ENCODE peak calls at places on chromosomes 4 and X, in eight cellular contexts. T is GM12878, K is endothelial cell of umbilical vein, W is SK-N-SH, M is HepG2, A is K562, F is H1, E is HCT116. V is an unnamed sample.
A peak's percentile ranks its signal among the peaks of the same experiment; 100 is the strongest.

GRCh38 chr4:139958738-139959096 is 195.3 kb downstream of the MAML3 start:
- DNase-seq in A (no peak), W (no peak), F (no peak), K (peak; percentile 75), T (no peak), E (no peak), M (no peak), V (no peak)

GRCh38 chrX:55839480-55839879 is 121.9 kb downstream of the RRAGB start:
- DNase-seq in K (no peak), E (no peak), F (peak; percentile 9), A (no peak), W (no peak), T (no peak), M (no peak), V (no peak)

GRCh38 chr4:119300388-119301131 is 21.4 kb downstream of the FABP2 start:
- DNase-seq in W (peak; percentile 87), K (peak; percentile 89), A (peak; percentile 94), T (peak; percentile 80), E (peak; percentile 91), F (peak; percentile 79), M (peak; percentile 96), V (no peak)

GRCh38 chrX:74458738-74459137 is 37.4 kb downstream of the SLC16A2 start:
- DNase-seq in A (no peak), F (no peak), M (no peak), W (no peak), T (no peak), E (no peak), K (peak; percentile 1), V (peak; percentile 5)

GRCh38 chr4:114476310-114476709 is 122.3 kb upstream of the UGT8 start:
- DNase-seq in A (no peak), K (no peak), T (no peak), W (no peak), M (no peak), F (no peak), E (no peak), V (no peak)

GRCh38 chrX:78119521-78120227 is 15.6 kb downstream of the PGK1 start:
- DNase-seq in F (no peak), T (no peak), M (no peak), K (peak; percentile 1), A (no peak), E (no peak), W (no peak), V (no peak)

GRCh38 chr4:40255722-40256281 is 59.0 kb downstream of the RHOH start:
- DNase-seq in E (peak; percentile 97), T (no peak), A (peak; percentile 23), M (peak; percentile 71), F (no peak), K (peak; percentile 96), W (no peak), V (no peak)

GRCh38 chrX:44058339-44058738 is 85.1 kb upstream of the NDP start:
- DNase-seq in K (no peak), A (no peak), E (no peak), M (no peak), T (no peak), W (no peak), F (no peak), V (no peak)

GRCh38 chr4:116733368-116733767 is 352.0 kb downstream of the TRAM1L1 start:
- DNase-seq in T (no peak), A (peak; percentile 77), E (no peak), W (no peak), F (no peak), M (no peak), K (no peak), V (no peak)

GRCh38 chr4:177302371-177303100 is 7.1 kb upstream of the NEIL3 start:
- DNase-seq in K (no peak), E (no peak), M (no peak), T (no peak), W (no peak), F (no peak), A (no peak), V (no peak)

GRCh38 chrX:20267924-20268701 is 1.4 kb upstream of the RPS6KA3 start:
- DNase-seq in A (no peak), F (no peak), E (no peak), K (peak; percentile 28), M (no peak), W (peak; percentile 56), T (no peak), V (no peak)

GRCh38 chr4:109027016-109027500 is 264.2 kb upstream of the ETNPPL start:
- DNase-seq in W (no peak), E (no peak), A (peak; percentile 82), K (peak; percentile 76), F (no peak), M (no peak), T (no peak), V (no peak)

GRCh38 chrX:85815203-85815751 is 232.1 kb downstream of the CHM start:
- DNase-seq in F (no peak), K (no peak), W (no peak), E (no peak), A (no peak), T (no peak), M (no peak), V (no peak)

GRCh38 chr4:5930456-5930855 is 37.6 kb upstream of the CRMP1 start:
- DNase-seq in M (no peak), T (no peak), W (no peak), E (no peak), K (no peak), F (no peak), A (no peak), V (no peak)

GRCh38 chrX:57155171-57155570 is 18.0 kb upstream of the SPIN2A start:
- DNase-seq in M (no peak), F (no peak), W (no peak), A (peak; percentile 10), E (no peak), K (no peak), T (no peak), V (no peak)

GRCh38 chr4:83231620-83232056 is 53.0 kb downstream of the COQ2 start:
- DNase-seq in A (no peak), W (no peak), F (no peak), E (no peak), M (peak; percentile 60), T (peak; percentile 88), K (no peak), V (no peak)

GRCh38 chrX:44036336-44036735 is 63.1 kb upstream of the NDP start:
- DNase-seq in E (no peak), A (no peak), K (peak; percentile 59), M (no peak), W (no peak), T (no peak), F (no peak), V (no peak)

GRCh38 chrX:108834036-108834435 is 97.7 kb upstream of the IRS4 start:
- DNase-seq in A (no peak), T (no peak), E (no peak), M (no peak), W (no peak), F (no peak), K (no peak), V (no peak)

GRCh38 chrX:137563681-137564651 is 2.0 kb upstream of the ZIC3 start:
- DNase-seq in E (no peak), F (no peak), W (no peak), T (no peak), M (no peak), K (no peak), A (no peak), V (no peak)
- H3K4me3 ChIP-seq in E (no peak overlapping the region), F (peak overlapping the region; percentile 93), W (no peak overlapping the region), T (no peak overlapping the region), M (no peak overlapping the region), K (no peak overlapping the region), A (no peak overlapping the region), V (no peak overlapping the region)

GRCh38 chr4:151202381-151202780 is 74.6 kb upstream of the PRSS48 start:
- DNase-seq in E (no peak), F (no peak), M (no peak), A (no peak), W (no peak), K (no peak), T (no peak), V (no peak)
- H3K9ac ChIP-seq in E (no peak overlapping the region), F (no peak overlapping the region), M (no peak overlapping the region), A (no peak overlapping the region), W (no peak overlapping the region), K (no peak overlapping the region), T (no peak overlapping the region), V (no peak overlapping the region)

GRCh38 chrX:73214366-73215094 is at the start of gene NAP1L2:
- DNase-seq in A (no peak), M (no peak), K (peak; percentile 17), F (peak; percentile 5), T (no peak), W (no peak), E (no peak), V (no peak)
- TF ChIP-seq POLR2AphosphoS5 in A (no peak), M (no peak), K (no peak), F (no peak), T (peak; percentile 29), W (no peak), E (no peak), V (no peak)

DNA sequence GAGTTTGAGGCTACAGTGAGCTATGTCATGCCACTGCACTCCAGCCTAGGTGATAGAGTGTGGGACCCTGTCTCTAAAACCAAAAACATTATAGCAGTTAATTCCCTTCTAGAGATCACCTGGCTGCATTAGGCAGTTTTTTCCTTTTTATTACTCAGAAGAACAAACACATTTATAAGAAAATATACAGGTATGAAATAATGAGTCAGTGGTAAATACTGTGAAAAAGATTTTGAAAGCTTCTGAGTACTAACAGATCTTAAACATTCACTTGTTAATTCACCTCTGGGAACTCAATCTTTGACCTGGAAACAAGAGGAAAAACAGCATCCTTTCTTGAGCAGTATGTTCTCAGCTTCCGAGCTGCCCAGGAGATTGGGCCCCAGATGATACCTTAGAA is 64.1 kb downstream of the UCHL1 start:
- DNase-seq in T (no peak), K (no peak), F (no peak), W (no peak), A (no peak), E (no peak), M (no peak), V (no peak)
- H3K4me3 ChIP-seq in T (no peak overlapping the region), K (no peak overlapping the region), F (no peak overlapping the region), W (no peak overlapping the region), A (no peak overlapping the region), E (no peak overlapping the region), M (no peak overlapping the region), V (no peak overlapping the region)

DNA sequence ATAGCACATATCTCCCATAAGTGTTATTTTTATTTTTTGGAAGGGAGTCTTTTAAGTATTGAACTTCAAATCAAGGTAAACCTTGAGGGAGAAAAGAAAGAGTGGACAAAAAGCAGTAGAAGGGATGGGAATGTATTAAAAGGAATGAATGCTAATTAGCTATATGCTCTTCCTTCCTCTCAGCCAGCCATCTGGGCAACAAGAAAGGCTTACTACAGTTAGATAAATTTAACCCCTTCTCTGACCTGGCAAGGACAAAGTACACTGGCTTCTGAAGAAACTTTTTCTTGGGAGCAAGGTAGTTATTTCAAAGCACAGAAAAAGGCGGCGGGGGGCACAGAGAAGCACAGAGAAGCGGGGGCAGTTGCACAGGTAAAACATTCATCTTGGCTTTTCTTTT is 54.6 kb downstream of the GAB1 start:
- DNase-seq in M (no peak), A (no peak), K (no peak), E (no peak), T (no peak), W (no peak), F (no peak), V (no peak)
- H3K9ac ChIP-seq in M (no peak overlapping the region), A (no peak overlapping the region), K (no peak overlapping the region), E (no peak overlapping the region), T (no peak overlapping the region), W (peak overlapping the region; percentile 26), F (no peak overlapping the region), V (peak overlapping the region; percentile 52)

DNA sequence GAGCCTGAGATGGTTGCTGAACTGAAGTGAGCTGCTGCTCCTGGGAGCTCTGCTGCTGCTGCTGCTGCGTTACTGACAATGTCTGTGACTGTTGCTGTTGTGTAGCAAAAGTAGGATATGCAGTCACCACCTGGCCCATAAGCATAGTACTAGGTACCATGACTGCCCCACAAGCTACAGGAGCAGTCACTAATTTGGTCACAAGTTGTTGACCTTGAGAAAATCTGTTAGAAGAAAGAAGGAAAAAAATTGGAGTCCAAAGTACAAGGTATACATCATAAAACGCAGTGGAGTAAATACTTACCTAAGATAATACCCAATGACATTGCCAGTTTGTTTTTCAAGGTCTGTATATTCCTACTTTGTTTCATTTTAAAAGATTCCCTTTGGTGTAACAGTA is 42.6 kb downstream of the TMEM165 start:
- DNase-seq in T (no peak), W (no peak), E (no peak), F (no peak), M (peak; percentile 75), K (no peak), A (no peak), V (no peak)
- TF ChIP-seq POLR2AphosphoS5 in T (no peak), W (no peak), E (no peak), F (no peak), M (no peak), K (no peak), A (no peak), V (no peak)

V was measured in SK-N-MC.